ENCODE peak calls at places on chromosomes 16 and 17, in five cellular contexts. One of them, this sample, is unnamed.

GRCh38 chr16:80092686-80093085 is 448.1 kb upstream of the DYNLRB2 start:
- DNase-seq in ELR: peak
- DNase-seq in NCI-H345: no peak
- DNase-seq in activated CD8-positive, alpha-beta memory T cell treated with anti-CD3 and anti-CD28 coated beads for 24 hours: no peak
- DNase-seq in stimulated activated naive CD4-positive, alpha-beta T cell: no peak
- DNase-seq in this sample: no peak

GRCh38 chr17:29138991-29139682 is 41.1 kb downstream of the MYO18A start:
- DNase-seq in stimulated activated naive CD4-positive, alpha-beta T cell: peak
- DNase-seq in activated CD8-positive, alpha-beta memory T cell treated with anti-CD3 and anti-CD28 coated beads for 24 hours: peak
- DNase-seq in NCI-H345: no peak
- DNase-seq in ELR: no peak
- DNase-seq in this sample: no peak

GRCh38 chr17:27975146-27976011 is 67.1 kb upstream of the NLK start:
- DNase-seq in stimulated activated naive CD4-positive, alpha-beta T cell: no peak
- DNase-seq in activated CD8-positive, alpha-beta memory T cell treated with anti-CD3 and anti-CD28 coated beads for 24 hours: no peak
- DNase-seq in ELR: peak
- DNase-seq in NCI-H345: no peak
- DNase-seq in this sample: peak

GRCh38 chr17:7842950-7843535 is 9.0 kb downstream of the KDM6B start:
- DNase-seq in stimulated activated naive CD4-positive, alpha-beta T cell: no peak
- DNase-seq in activated CD8-positive, alpha-beta memory T cell treated with anti-CD3 and anti-CD28 coated beads for 24 hours: peak
- DNase-seq in ELR: no peak
- DNase-seq in NCI-H345: peak
- DNase-seq in this sample: no peak

GRCh38 chr16:19085679-19086200 is 18.3 kb downstream of the COQ7 start:
- DNase-seq in activated CD8-positive, alpha-beta memory T cell treated with anti-CD3 and anti-CD28 coated beads for 24 hours: no peak
- DNase-seq in NCI-H345: no peak
- DNase-seq in stimulated activated naive CD4-positive, alpha-beta T cell: no peak
- DNase-seq in ELR: peak
- DNase-seq in this sample: no peak

GRCh38 chr17:58335779-58336455 is 7.3 kb upstream of the TSPOAP1 start:
- DNase-seq in stimulated activated naive CD4-positive, alpha-beta T cell: peak
- DNase-seq in ELR: peak
- DNase-seq in activated CD8-positive, alpha-beta memory T cell treated with anti-CD3 and anti-CD28 coated beads for 24 hours: peak
- DNase-seq in NCI-H345: no peak
- DNase-seq in this sample: no peak

GRCh38 chr16:641326-642188 is at the start of gene MCRIP2:
- DNase-seq in ELR: peak
- DNase-seq in NCI-H345: peak
- DNase-seq in activated CD8-positive, alpha-beta memory T cell treated with anti-CD3 and anti-CD28 coated beads for 24 hours: peak
- DNase-seq in stimulated activated naive CD4-positive, alpha-beta T cell: peak
- DNase-seq in this sample: peak

GRCh38 chr16:85689285-85689949 is 663 bp upstream of the GINS2 start:
- DNase-seq in NCI-H345: peak
- DNase-seq in activated CD8-positive, alpha-beta memory T cell treated with anti-CD3 and anti-CD28 coated beads for 24 hours: no peak
- DNase-seq in ELR: no peak
- DNase-seq in stimulated activated naive CD4-positive, alpha-beta T cell: no peak
- DNase-seq in this sample: no peak

GRCh38 chr17:17300624-17301568 is 2.3 kb upstream of the NT5M start:
- DNase-seq in activated CD8-positive, alpha-beta memory T cell treated with anti-CD3 and anti-CD28 coated beads for 24 hours: peak
- DNase-seq in stimulated activated naive CD4-positive, alpha-beta T cell: peak
- DNase-seq in NCI-H345: no peak
- DNase-seq in ELR: peak
- DNase-seq in this sample: peak

This sample was measured in RWPE1.